ENCODE peak calls at places on chromosomes 11 and 22, in ten cellular contexts. One of them, this sample, is unnamed.

GRCh38 chr22:46569848-46570695 is 32.7 kb upstream of the CELSR1 start:
- DNase-seq in HTR-8/SVneo: no peak
- DNase-seq in aorta: no peak
- DNase-seq in colonic mucosa: no peak
- DNase-seq in lung microvascular endothelial cell: no peak
- DNase-seq in NB4: no peak
- DNase-seq in H4: no peak
- DNase-seq in Caco-2: no peak
- DNase-seq in activated CD4-positive, alpha-beta T cell treated with anti-CD3 and anti-CD28 coated beads, Interleukin-2, amount 50 U/mL, for 1 hour: no peak
- DNase-seq in left lobe of liver: no peak
- DNase-seq in this sample: no peak

GRCh38 chr11:4551346-4551979 is 6.5 kb downstream of the OR52M1 start:
- DNase-seq in HTR-8/SVneo: no peak
- DNase-seq in aorta: no peak
- DNase-seq in colonic mucosa: no peak
- DNase-seq in lung microvascular endothelial cell: peak
- DNase-seq in NB4: peak
- DNase-seq in H4: no peak
- DNase-seq in Caco-2: no peak
- DNase-seq in activated CD4-positive, alpha-beta T cell treated with anti-CD3 and anti-CD28 coated beads, Interleukin-2, amount 50 U/mL, for 1 hour: no peak
- DNase-seq in left lobe of liver: no peak
- DNase-seq in this sample: no peak

GRCh38 chr11:2289859-2290258 is 11.9 kb downstream of the C11orf21 start:
- DNase-seq in HTR-8/SVneo: no peak
- DNase-seq in aorta: no peak
- DNase-seq in colonic mucosa: no peak
- DNase-seq in lung microvascular endothelial cell: no peak
- DNase-seq in NB4: no peak
- DNase-seq in H4: no peak
- DNase-seq in Caco-2: no peak
- DNase-seq in activated CD4-positive, alpha-beta T cell treated with anti-CD3 and anti-CD28 coated beads, Interleukin-2, amount 50 U/mL, for 1 hour: no peak
- DNase-seq in left lobe of liver: peak
- DNase-seq in this sample: peak

GRCh38 chr11:44766112-44766971 is 39.6 kb downstream of the TSPAN18 start:
- DNase-seq in HTR-8/SVneo: peak
- DNase-seq in aorta: peak
- DNase-seq in colonic mucosa: no peak
- DNase-seq in lung microvascular endothelial cell: no peak
- DNase-seq in NB4: no peak
- DNase-seq in H4: peak
- DNase-seq in Caco-2: peak
- DNase-seq in activated CD4-positive, alpha-beta T cell treated with anti-CD3 and anti-CD28 coated beads, Interleukin-2, amount 50 U/mL, for 1 hour: no peak
- DNase-seq in left lobe of liver: peak
- DNase-seq in this sample: peak

GRCh38 chr11:61976420-61976800 is 9.0 kb upstream of the FTH1 start:
- DNase-seq in HTR-8/SVneo: no peak
- DNase-seq in aorta: peak
- DNase-seq in colonic mucosa: no peak
- DNase-seq in lung microvascular endothelial cell: no peak
- DNase-seq in NB4: no peak
- DNase-seq in H4: no peak
- DNase-seq in Caco-2: no peak
- DNase-seq in activated CD4-positive, alpha-beta T cell treated with anti-CD3 and anti-CD28 coated beads, Interleukin-2, amount 50 U/mL, for 1 hour: no peak
- DNase-seq in left lobe of liver: no peak
- DNase-seq in this sample: no peak

GRCh38 chr11:15107730-15108515 is 6.8 kb upstream of the INSC start:
- DNase-seq in HTR-8/SVneo: no peak
- DNase-seq in aorta: no peak
- DNase-seq in colonic mucosa: no peak
- DNase-seq in lung microvascular endothelial cell: no peak
- DNase-seq in NB4: no peak
- DNase-seq in H4: no peak
- DNase-seq in Caco-2: no peak
- DNase-seq in activated CD4-positive, alpha-beta T cell treated with anti-CD3 and anti-CD28 coated beads, Interleukin-2, amount 50 U/mL, for 1 hour: no peak
- DNase-seq in left lobe of liver: no peak
- DNase-seq in this sample: no peak

GRCh38 chr22:40345271-40345670 is 1.0 kb upstream of the ADSL start:
- DNase-seq in HTR-8/SVneo: no peak
- DNase-seq in aorta: no peak
- DNase-seq in colonic mucosa: no peak
- DNase-seq in lung microvascular endothelial cell: no peak
- DNase-seq in NB4: peak
- DNase-seq in H4: peak
- DNase-seq in Caco-2: no peak
- DNase-seq in activated CD4-positive, alpha-beta T cell treated with anti-CD3 and anti-CD28 coated beads, Interleukin-2, amount 50 U/mL, for 1 hour: peak
- DNase-seq in left lobe of liver: no peak
- DNase-seq in this sample: no peak

GRCh38 chr11:79236541-79236971 is 204.3 kb downstream of the TENM4 start:
- DNase-seq in HTR-8/SVneo: no peak
- DNase-seq in aorta: no peak
- DNase-seq in colonic mucosa: no peak
- DNase-seq in lung microvascular endothelial cell: no peak
- DNase-seq in NB4: no peak
- DNase-seq in H4: peak
- DNase-seq in Caco-2: no peak
- DNase-seq in activated CD4-positive, alpha-beta T cell treated with anti-CD3 and anti-CD28 coated beads, Interleukin-2, amount 50 U/mL, for 1 hour: no peak
- DNase-seq in left lobe of liver: no peak
- DNase-seq in this sample: no peak

GRCh38 chr11:65932558-65932919 is 12.7 kb upstream of the TSGA10IP start:
- DNase-seq in HTR-8/SVneo: no peak
- DNase-seq in aorta: no peak
- DNase-seq in colonic mucosa: no peak
- DNase-seq in lung microvascular endothelial cell: no peak
- DNase-seq in NB4: peak
- DNase-seq in H4: no peak
- DNase-seq in Caco-2: no peak
- DNase-seq in activated CD4-positive, alpha-beta T cell treated with anti-CD3 and anti-CD28 coated beads, Interleukin-2, amount 50 U/mL, for 1 hour: no peak
- DNase-seq in left lobe of liver: no peak
- DNase-seq in this sample: no peak

GRCh38 chr22:49132009-49132408 is 695.7 kb downstream of the BRD1 start:
- DNase-seq in HTR-8/SVneo: no peak
- DNase-seq in aorta: no peak
- DNase-seq in colonic mucosa: no peak
- DNase-seq in lung microvascular endothelial cell: no peak
- DNase-seq in NB4: no peak
- DNase-seq in H4: no peak
- DNase-seq in Caco-2: no peak
- DNase-seq in activated CD4-positive, alpha-beta T cell treated with anti-CD3 and anti-CD28 coated beads, Interleukin-2, amount 50 U/mL, for 1 hour: no peak
- DNase-seq in left lobe of liver: no peak
- DNase-seq in this sample: no peak

GRCh38 chr11:128695539-128696221 is 1.8 kb downstream of the FLI1 start:
- DNase-seq in HTR-8/SVneo: no peak
- DNase-seq in aorta: peak
- DNase-seq in colonic mucosa: no peak
- DNase-seq in lung microvascular endothelial cell: peak
- DNase-seq in NB4: peak
- DNase-seq in H4: no peak
- DNase-seq in Caco-2: no peak
- DNase-seq in activated CD4-positive, alpha-beta T cell treated with anti-CD3 and anti-CD28 coated beads, Interleukin-2, amount 50 U/mL, for 1 hour: no peak
- DNase-seq in left lobe of liver: no peak
- DNase-seq in this sample: peak

GRCh38 chr11:1853376-1854131 is 670 bp downstream of the LSP1 start:
- DNase-seq in HTR-8/SVneo: no peak
- DNase-seq in aorta: no peak
- DNase-seq in colonic mucosa: no peak
- DNase-seq in lung microvascular endothelial cell: no peak
- DNase-seq in NB4: no peak
- DNase-seq in H4: no peak
- DNase-seq in Caco-2: no peak
- DNase-seq in activated CD4-positive, alpha-beta T cell treated with anti-CD3 and anti-CD28 coated beads, Interleukin-2, amount 50 U/mL, for 1 hour: no peak
- DNase-seq in left lobe of liver: no peak
- DNase-seq in this sample: no peak

GRCh38 chr11:84794663-84795443 is 832.3 kb downstream of the DLG2 start:
- DNase-seq in HTR-8/SVneo: no peak
- DNase-seq in aorta: no peak
- DNase-seq in colonic mucosa: no peak
- DNase-seq in lung microvascular endothelial cell: no peak
- DNase-seq in NB4: no peak
- DNase-seq in H4: no peak
- DNase-seq in Caco-2: peak
- DNase-seq in activated CD4-positive, alpha-beta T cell treated with anti-CD3 and anti-CD28 coated beads, Interleukin-2, amount 50 U/mL, for 1 hour: no peak
- DNase-seq in left lobe of liver: no peak
- DNase-seq in this sample: no peak

GRCh38 chr11:6228520-6228919 is 5.9 kb downstream of the FHIP1B start:
- DNase-seq in HTR-8/SVneo: no peak
- DNase-seq in aorta: no peak
- DNase-seq in colonic mucosa: no peak
- DNase-seq in lung microvascular endothelial cell: no peak
- DNase-seq in NB4: no peak
- DNase-seq in H4: no peak
- DNase-seq in Caco-2: no peak
- DNase-seq in activated CD4-positive, alpha-beta T cell treated with anti-CD3 and anti-CD28 coated beads, Interleukin-2, amount 50 U/mL, for 1 hour: no peak
- DNase-seq in left lobe of liver: no peak
- DNase-seq in this sample: no peak

GRCh38 chr11:10617551-10617950 is 49.1 kb upstream of the LYVE1 start:
- DNase-seq in HTR-8/SVneo: no peak
- DNase-seq in aorta: no peak
- DNase-seq in colonic mucosa: peak
- DNase-seq in lung microvascular endothelial cell: no peak
- DNase-seq in NB4: no peak
- DNase-seq in H4: no peak
- DNase-seq in Caco-2: no peak
- DNase-seq in activated CD4-positive, alpha-beta T cell treated with anti-CD3 and anti-CD28 coated beads, Interleukin-2, amount 50 U/mL, for 1 hour: no peak
- DNase-seq in left lobe of liver: no peak
- DNase-seq in this sample: no peak

GRCh38 chr11:86735462-86736302 is 63.3 kb upstream of the ME3 start:
- DNase-seq in HTR-8/SVneo: no peak
- DNase-seq in aorta: no peak
- DNase-seq in colonic mucosa: no peak
- DNase-seq in lung microvascular endothelial cell: no peak
- DNase-seq in NB4: no peak
- DNase-seq in H4: peak
- DNase-seq in Caco-2: no peak
- DNase-seq in activated CD4-positive, alpha-beta T cell treated with anti-CD3 and anti-CD28 coated beads, Interleukin-2, amount 50 U/mL, for 1 hour: no peak
- DNase-seq in left lobe of liver: no peak
- DNase-seq in this sample: no peak

GRCh38 chr11:44269369-44270351 is 40.3 kb downstream of the ALX4 start:
- DNase-seq in HTR-8/SVneo: peak
- DNase-seq in aorta: no peak
- DNase-seq in colonic mucosa: no peak
- DNase-seq in lung microvascular endothelial cell: peak
- DNase-seq in NB4: no peak
- DNase-seq in H4: no peak
- DNase-seq in Caco-2: peak
- DNase-seq in activated CD4-positive, alpha-beta T cell treated with anti-CD3 and anti-CD28 coated beads, Interleukin-2, amount 50 U/mL, for 1 hour: no peak
- DNase-seq in left lobe of liver: no peak
- DNase-seq in this sample: no peak

GRCh38 chr22:48740086-48740730 is 1087.5 kb downstream of the BRD1 start:
- DNase-seq in HTR-8/SVneo: no peak
- DNase-seq in aorta: peak
- DNase-seq in colonic mucosa: no peak
- DNase-seq in lung microvascular endothelial cell: no peak
- DNase-seq in NB4: no peak
- DNase-seq in H4: no peak
- DNase-seq in Caco-2: peak
- DNase-seq in activated CD4-positive, alpha-beta T cell treated with anti-CD3 and anti-CD28 coated beads, Interleukin-2, amount 50 U/mL, for 1 hour: no peak
- DNase-seq in left lobe of liver: no peak
- DNase-seq in this sample: no peak

GRCh38 chr11:117316197-117316961 is at the start of gene BACE1:
- DNase-seq in HTR-8/SVneo: peak
- DNase-seq in aorta: peak
- DNase-seq in colonic mucosa: peak
- DNase-seq in lung microvascular endothelial cell: peak
- DNase-seq in NB4: peak
- DNase-seq in H4: peak
- DNase-seq in Caco-2: peak
- DNase-seq in activated CD4-positive, alpha-beta T cell treated with anti-CD3 and anti-CD28 coated beads, Interleukin-2, amount 50 U/mL, for 1 hour: peak
- DNase-seq in left lobe of liver: peak
- DNase-seq in this sample: peak

GRCh38 chr11:107102692-107103463 is 84.6 kb upstream of the GUCY1A2 start:
- DNase-seq in HTR-8/SVneo: no peak
- DNase-seq in aorta: no peak
- DNase-seq in colonic mucosa: no peak
- DNase-seq in lung microvascular endothelial cell: no peak
- DNase-seq in NB4: no peak
- DNase-seq in H4: peak
- DNase-seq in Caco-2: no peak
- DNase-seq in activated CD4-positive, alpha-beta T cell treated with anti-CD3 and anti-CD28 coated beads, Interleukin-2, amount 50 U/mL, for 1 hour: no peak
- DNase-seq in left lobe of liver: no peak
- DNase-seq in this sample: peak

GRCh38 chr22:46537946-46538815 is 761 bp upstream of the CELSR1 start:
- DNase-seq in HTR-8/SVneo: no peak
- DNase-seq in aorta: no peak
- DNase-seq in colonic mucosa: no peak
- DNase-seq in lung microvascular endothelial cell: peak
- DNase-seq in NB4: peak
- DNase-seq in H4: no peak
- DNase-seq in Caco-2: no peak
- DNase-seq in activated CD4-positive, alpha-beta T cell treated with anti-CD3 and anti-CD28 coated beads, Interleukin-2, amount 50 U/mL, for 1 hour: no peak
- DNase-seq in left lobe of liver: no peak
- DNase-seq in this sample: no peak

GRCh38 chr11:111846640-111847039 is 24.7 kb downstream of the ALG9 start:
- DNase-seq in HTR-8/SVneo: peak
- DNase-seq in aorta: no peak
- DNase-seq in colonic mucosa: no peak
- DNase-seq in lung microvascular endothelial cell: peak
- DNase-seq in NB4: peak
- DNase-seq in H4: peak
- DNase-seq in Caco-2: no peak
- DNase-seq in activated CD4-positive, alpha-beta T cell treated with anti-CD3 and anti-CD28 coated beads, Interleukin-2, amount 50 U/mL, for 1 hour: no peak
- DNase-seq in left lobe of liver: no peak
- DNase-seq in this sample: no peak

GRCh38 chr11:10878408-10879214 is 20.8 kb upstream of the ZBED5 start:
- DNase-seq in HTR-8/SVneo: peak
- DNase-seq in aorta: no peak
- DNase-seq in colonic mucosa: peak
- DNase-seq in lung microvascular endothelial cell: peak
- DNase-seq in NB4: peak
- DNase-seq in H4: peak
- DNase-seq in Caco-2: no peak
- DNase-seq in activated CD4-positive, alpha-beta T cell treated with anti-CD3 and anti-CD28 coated beads, Interleukin-2, amount 50 U/mL, for 1 hour: no peak
- DNase-seq in left lobe of liver: no peak
- DNase-seq in this sample: peak

GRCh38 chr22:49803134-49803533 is 24.5 kb downstream of the BRD1 start:
- DNase-seq in HTR-8/SVneo: no peak
- DNase-seq in aorta: no peak
- DNase-seq in colonic mucosa: no peak
- DNase-seq in lung microvascular endothelial cell: no peak
- DNase-seq in NB4: no peak
- DNase-seq in H4: no peak
- DNase-seq in Caco-2: no peak
- DNase-seq in activated CD4-positive, alpha-beta T cell treated with anti-CD3 and anti-CD28 coated beads, Interleukin-2, amount 50 U/mL, for 1 hour: no peak
- DNase-seq in left lobe of liver: no peak
- DNase-seq in this sample: no peak

GRCh38 chr11:64248578-64248977 is 1.8 kb upstream of the PPP1R14B start:
- DNase-seq in HTR-8/SVneo: no peak
- DNase-seq in aorta: no peak
- DNase-seq in colonic mucosa: no peak
- DNase-seq in lung microvascular endothelial cell: no peak
- DNase-seq in NB4: no peak
- DNase-seq in H4: no peak
- DNase-seq in Caco-2: no peak
- DNase-seq in activated CD4-positive, alpha-beta T cell treated with anti-CD3 and anti-CD28 coated beads, Interleukin-2, amount 50 U/mL, for 1 hour: no peak
- DNase-seq in left lobe of liver: no peak
- DNase-seq in this sample: no peak

GRCh38 chr11:34053161-34053686 is 1.7 kb downstream of the CAPRIN1 start:
- DNase-seq in HTR-8/SVneo: peak
- DNase-seq in aorta: peak
- DNase-seq in colonic mucosa: peak
- DNase-seq in lung microvascular endothelial cell: peak
- DNase-seq in NB4: peak
- DNase-seq in H4: peak
- DNase-seq in Caco-2: peak
- DNase-seq in activated CD4-positive, alpha-beta T cell treated with anti-CD3 and anti-CD28 coated beads, Interleukin-2, amount 50 U/mL, for 1 hour: peak
- DNase-seq in left lobe of liver: peak
- DNase-seq in this sample: peak

GRCh38 chr11:116773203-116774112 is 671 bp upstream of the BUD13 start:
- DNase-seq in HTR-8/SVneo: no peak
- DNase-seq in aorta: no peak
- DNase-seq in colonic mucosa: no peak
- DNase-seq in lung microvascular endothelial cell: no peak
- DNase-seq in NB4: peak
- DNase-seq in H4: no peak
- DNase-seq in Caco-2: no peak
- DNase-seq in activated CD4-positive, alpha-beta T cell treated with anti-CD3 and anti-CD28 coated beads, Interleukin-2, amount 50 U/mL, for 1 hour: no peak
- DNase-seq in left lobe of liver: no peak
- DNase-seq in this sample: no peak

GRCh38 chr22:43136255-43136654 is 6.9 kb downstream of the MCAT start:
- DNase-seq in HTR-8/SVneo: peak
- DNase-seq in aorta: no peak
- DNase-seq in colonic mucosa: no peak
- DNase-seq in lung microvascular endothelial cell: peak
- DNase-seq in NB4: peak
- DNase-seq in H4: no peak
- DNase-seq in Caco-2: no peak
- DNase-seq in activated CD4-positive, alpha-beta T cell treated with anti-CD3 and anti-CD28 coated beads, Interleukin-2, amount 50 U/mL, for 1 hour: peak
- DNase-seq in left lobe of liver: no peak
- DNase-seq in this sample: no peak

This sample was measured in body of pancreas.